ENCODE peak calls at places on chromosome 13, in five cellular contexts. One of them, this sample, is unnamed.

GRCh38 chr13:73865027-73865426 is 269.2 kb downstream of the KLF12 start:
- DNase-seq in OCI-LY7: no peak
- DNase-seq in hepatocyte: no peak
- DNase-seq in A549: no peak
- DNase-seq in HepG2: no peak
- DNase-seq in this sample: no peak

GRCh38 chr13:113604186-113604585 is 19.6 kb downstream of the TFDP1 start:
- DNase-seq in OCI-LY7: no peak
- DNase-seq in hepatocyte: no peak
- DNase-seq in A549: no peak
- DNase-seq in HepG2: no peak
- DNase-seq in this sample: no peak

GRCh38 chr13:113979791-113980471 is 6.1 kb upstream of the C13orf46 start:
- DNase-seq in OCI-LY7: no peak
- DNase-seq in hepatocyte: no peak
- DNase-seq in A549: no peak
- DNase-seq in HepG2: no peak
- DNase-seq in this sample: no peak

GRCh38 chr13:57630661-57631606 is 610 bp upstream of the PCDH17 start:
- DNase-seq in OCI-LY7: no peak
- DNase-seq in hepatocyte: peak; percentile 35
- DNase-seq in A549: no peak
- DNase-seq in HepG2: no peak
- DNase-seq in this sample: no peak

GRCh38 chr13:93549326-93549855 is 322.8 kb downstream of the GPC6 start:
- DNase-seq in OCI-LY7: no peak
- DNase-seq in hepatocyte: no peak
- DNase-seq in A549: no peak
- DNase-seq in HepG2: no peak
- DNase-seq in this sample: no peak

GRCh38 chr13:47892374-47892773 is 108.7 kb downstream of the SUCLA2 start:
- DNase-seq in OCI-LY7: no peak
- DNase-seq in hepatocyte: no peak
- DNase-seq in A549: no peak
- DNase-seq in HepG2: no peak
- DNase-seq in this sample: no peak

GRCh38 chr13:61277088-61277487 is 138.6 kb downstream of the PCDH20 start:
- DNase-seq in OCI-LY7: no peak
- DNase-seq in hepatocyte: no peak
- DNase-seq in A549: no peak
- DNase-seq in HepG2: no peak
- DNase-seq in this sample: no peak

GRCh38 chr13:79973533-79973963 is 367.4 kb downstream of the SPRY2 start:
- DNase-seq in OCI-LY7: peak; percentile 33
- DNase-seq in hepatocyte: no peak
- DNase-seq in A549: no peak
- DNase-seq in HepG2: no peak
- DNase-seq in this sample: peak; percentile 64

GRCh38 chr13:46492946-46493345 is 60.0 kb upstream of the LRCH1 start:
- DNase-seq in OCI-LY7: peak; percentile 63
- DNase-seq in hepatocyte: peak; percentile 70
- DNase-seq in A549: peak; percentile 11
- DNase-seq in HepG2: peak; percentile 22
- DNase-seq in this sample: peak; percentile 65

GRCh38 chr13:98761126-98761978 is 8.9 kb upstream of the SLC15A1 start:
- DNase-seq in OCI-LY7: no peak
- DNase-seq in hepatocyte: no peak
- DNase-seq in A549: no peak
- DNase-seq in HepG2: peak; percentile 34
- DNase-seq in this sample: no peak

GRCh38 chr13:98766716-98767115 is 14.2 kb upstream of the SLC15A1 start:
- DNase-seq in OCI-LY7: no peak
- DNase-seq in hepatocyte: no peak
- DNase-seq in A549: no peak
- DNase-seq in HepG2: no peak
- DNase-seq in this sample: no peak

GRCh38 chr13:35500071-35500595 is 23.6 kb upstream of the MAB21L1 start:
- DNase-seq in OCI-LY7: no peak
- DNase-seq in hepatocyte: no peak
- DNase-seq in A549: no peak
- DNase-seq in HepG2: no peak
- DNase-seq in this sample: no peak

GRCh38 chr13:51811046-51811445 is 7.1 kb upstream of the DHRS12 start:
- DNase-seq in OCI-LY7: peak; percentile 89
- DNase-seq in hepatocyte: no peak
- DNase-seq in A549: no peak
- DNase-seq in HepG2: no peak
- DNase-seq in this sample: peak; percentile 51

GRCh38 chr13:46667687-46668281 is 114.8 kb downstream of the LRCH1 start:
- DNase-seq in OCI-LY7: peak; percentile 68
- DNase-seq in hepatocyte: no peak
- DNase-seq in A549: no peak
- DNase-seq in HepG2: no peak
- DNase-seq in this sample: no peak

GRCh38 chr13:63731896-63732295 is 2316.2 kb upstream of the PCDH20 start:
- DNase-seq in OCI-LY7: no peak
- DNase-seq in hepatocyte: peak; percentile 54
- DNase-seq in A549: no peak
- DNase-seq in HepG2: peak; percentile 15
- DNase-seq in this sample: no peak

GRCh38 chr13:44884076-44884729 is 105.1 kb downstream of the NUFIP1 start:
- DNase-seq in OCI-LY7: no peak
- DNase-seq in hepatocyte: no peak
- DNase-seq in A549: no peak
- DNase-seq in HepG2: no peak
- DNase-seq in this sample: no peak
- H3K4me2 ChIP-seq in OCI-LY7: no peak overlapping the region
- H3K4me2 ChIP-seq in hepatocyte: no peak overlapping the region
- H3K4me2 ChIP-seq in A549: no peak overlapping the region
- H3K4me2 ChIP-seq in HepG2: no peak overlapping the region
- H3K4me2 ChIP-seq in this sample: no peak overlapping the region

GRCh38 chr13:107834268-107834667 is 381.1 kb downstream of the LIG4 start:
- DNase-seq in OCI-LY7: no peak
- DNase-seq in hepatocyte: no peak
- DNase-seq in A549: no peak
- DNase-seq in HepG2: no peak
- DNase-seq in this sample: no peak
- H3K4me2 ChIP-seq in OCI-LY7: no peak overlapping the region
- H3K4me2 ChIP-seq in hepatocyte: no peak overlapping the region
- H3K4me2 ChIP-seq in A549: no peak overlapping the region
- H3K4me2 ChIP-seq in HepG2: no peak overlapping the region
- H3K4me2 ChIP-seq in this sample: no peak overlapping the region

DNA sequence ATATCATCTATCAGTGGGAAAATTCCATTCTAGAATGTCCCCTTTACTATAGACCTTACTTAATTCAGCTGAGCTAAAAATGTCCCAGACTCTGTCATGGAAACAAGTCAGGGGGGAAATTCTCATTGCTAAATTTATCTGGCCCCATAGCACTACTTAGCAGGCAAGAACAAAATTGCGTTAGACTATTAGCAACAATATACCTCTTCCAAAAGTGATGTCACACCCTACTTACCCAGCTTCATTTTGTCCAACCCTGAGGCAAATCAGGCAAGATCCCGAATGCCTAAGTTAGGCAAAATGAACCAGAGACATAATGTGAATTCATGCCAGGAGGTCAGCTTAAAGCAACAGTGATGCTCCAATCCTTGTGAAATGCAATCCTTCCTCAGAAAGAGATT is 93.6 kb downstream of the FRY start:
- DNase-seq in OCI-LY7: no peak
- DNase-seq in hepatocyte: no peak
- DNase-seq in A549: no peak
- DNase-seq in HepG2: no peak
- DNase-seq in this sample: no peak
- H3K4me2 ChIP-seq in OCI-LY7: no peak overlapping the region
- H3K4me2 ChIP-seq in hepatocyte: no peak overlapping the region
- H3K4me2 ChIP-seq in A549: no peak overlapping the region
- H3K4me2 ChIP-seq in HepG2: no peak overlapping the region
- H3K4me2 ChIP-seq in this sample: no peak overlapping the region

GRCh38 chr13:76213423-76213904 is 577.3 kb downstream of the LMO7 start:
- DNase-seq in OCI-LY7: peak; percentile 20
- DNase-seq in hepatocyte: no peak
- DNase-seq in A549: no peak
- DNase-seq in HepG2: no peak
- DNase-seq in this sample: no peak
- H3K4me2 ChIP-seq in OCI-LY7: peak overlapping the region; percentile 61
- H3K4me2 ChIP-seq in hepatocyte: no peak overlapping the region
- H3K4me2 ChIP-seq in A549: no peak overlapping the region
- H3K4me2 ChIP-seq in HepG2: no peak overlapping the region
- H3K4me2 ChIP-seq in this sample: no peak overlapping the region

GRCh38 chr13:37295046-37295445 is 189.6 kb upstream of the CSNK1A1L start:
- DNase-seq in OCI-LY7: no peak
- DNase-seq in hepatocyte: no peak
- DNase-seq in A549: no peak
- DNase-seq in HepG2: no peak
- DNase-seq in this sample: no peak
- H3K4me2 ChIP-seq in OCI-LY7: no peak overlapping the region
- H3K4me2 ChIP-seq in hepatocyte: no peak overlapping the region
- H3K4me2 ChIP-seq in A549: no peak overlapping the region
- H3K4me2 ChIP-seq in HepG2: no peak overlapping the region
- H3K4me2 ChIP-seq in this sample: no peak overlapping the region

GRCh38 chr13:30759748-30760147 is 24.4 kb downstream of the ALOX5AP start:
- DNase-seq in OCI-LY7: no peak
- DNase-seq in hepatocyte: no peak
- DNase-seq in A549: no peak
- DNase-seq in HepG2: no peak
- DNase-seq in this sample: no peak
- H3K4me2 ChIP-seq in OCI-LY7: no peak overlapping the region
- H3K4me2 ChIP-seq in hepatocyte: no peak overlapping the region
- H3K4me2 ChIP-seq in A549: no peak overlapping the region
- H3K4me2 ChIP-seq in HepG2: no peak overlapping the region
- H3K4me2 ChIP-seq in this sample: no peak overlapping the region